ENCODE peak calls at places on chromosome 19, in nine cellular contexts. Q is heart left ventricle, D is hepatocyte, J is bronchial epithelial cell, N is fibroblast of the aortic adventitia, I is thoracic aorta, A is AG10803, R is left ventricle myocardium inferior, F is ascending aorta. K is an unnamed sample.

GRCh38 chr19:50695251-50696064 is 24.1 kb downstream of the SHANK1 start:
- DNase-seq in D (peak), Q (no peak), J (no peak), R (no peak), A (no peak), F (no peak), N (no peak), I (no peak), K (no peak)

GRCh38 chr19:56765107-56765506 is 75.4 kb downstream of the PEG3 start:
- DNase-seq in Q (peak), F (no peak), D (no peak), R (peak), I (no peak), A (no peak), J (no peak), N (no peak), K (no peak)

GRCh38 chr19:932647-933552 is 7.1 kb downstream of the ARID3A start:
- DNase-seq in N (peak), I (no peak), D (no peak), Q (peak), R (peak), A (peak), F (no peak), J (no peak), K (peak)

GRCh38 chr19:28242317-28242927 is 970.5 kb downstream of the UQCRFS1 start:
- DNase-seq in Q (no peak), F (no peak), R (no peak), A (peak), N (peak), I (no peak), D (peak), J (peak), K (peak)

GRCh38 chr19:10952809-10953208 is 8.0 kb upstream of the SMARCA4 start:
- DNase-seq in I (no peak), D (peak), A (no peak), F (no peak), J (peak), N (no peak), Q (no peak), R (no peak), K (no peak)

GRCh38 chr19:23116802-23117571 is at the start of gene ZNF730:
- DNase-seq in A (peak), N (peak), D (peak), J (peak), R (peak), I (no peak), F (no peak), Q (peak), K (peak)

GRCh38 chr19:8655340-8655709 is 24.9 kb downstream of the NFILZ start:
- DNase-seq in D (no peak), Q (no peak), R (no peak), I (no peak), F (no peak), J (no peak), A (no peak), N (no peak), K (no peak)

GRCh38 chr19:47697863-47698609 is 15.2 kb upstream of the EHD2 start:
- DNase-seq in Q (peak), A (peak), D (peak), J (peak), I (no peak), R (peak), F (no peak), N (peak), K (peak)

GRCh38 chr19:45632468-45633196 is 6.6 kb downstream of the EML2 start:
- DNase-seq in A (peak), J (peak), D (peak), Q (peak), R (peak), N (peak), I (peak), F (no peak), K (peak)

GRCh38 chr19:33578697-33579096 is 43.1 kb upstream of the CHST8 start:
- DNase-seq in A (no peak), Q (no peak), R (no peak), J (no peak), F (no peak), N (no peak), I (no peak), D (no peak), K (no peak)

GRCh38 chr19:6822311-6822670 is 49.8 kb downstream of the VAV1 start:
- DNase-seq in N (no peak), Q (no peak), F (no peak), D (no peak), J (no peak), R (no peak), A (no peak), I (no peak), K (no peak)

GRCh38 chr19:43525836-43526771 is 897 bp downstream of the ETHE1 start:
- DNase-seq in I (no peak), D (peak), R (peak), Q (no peak), N (peak), J (no peak), A (no peak), F (no peak), K (no peak)

GRCh38 chr19:11324079-11324661 is 15.3 kb downstream of the RAB3D start:
- DNase-seq in A (peak), F (peak), N (peak), Q (peak), I (peak), R (peak), D (peak), J (peak), K (peak)

GRCh38 chr19:7673995-7674667 is 2.8 kb upstream of the MCEMP1 start:
- DNase-seq in D (peak), N (peak), J (peak), I (no peak), Q (peak), R (peak), A (peak), F (peak), K (peak)

GRCh38 chr19:18591735-18592385 is 3.3 kb downstream of the REX1BD start:
- DNase-seq in A (peak), D (no peak), N (no peak), F (no peak), I (no peak), J (no peak), R (no peak), Q (no peak), K (no peak)

GRCh38 chr19:46639356-46640061 is 3.5 kb upstream of the GNG8 start:
- DNase-seq in D (peak), I (no peak), A (peak), F (peak), N (peak), Q (peak), R (peak), J (no peak), K (peak)

GRCh38 chr19:38425810-38426466 is at the start of gene RASGRP4:
- DNase-seq in D (no peak), F (no peak), I (no peak), J (no peak), N (no peak), Q (peak), R (peak), A (no peak), K (no peak)

GRCh38 chr19:19538767-19539166 is 702 bp downstream of the CILP2 start:
- DNase-seq in I (no peak), N (no peak), R (no peak), F (no peak), D (no peak), J (no peak), Q (no peak), A (no peak), K (no peak)

GRCh38 chr19:48417436-48417835 is 24.0 kb downstream of the GRIN2D start:
- DNase-seq in N (no peak), Q (no peak), I (no peak), D (no peak), J (no peak), A (no peak), F (no peak), R (no peak), K (no peak)

GRCh38 chr19:366205-366783 is 21.7 kb upstream of the MIER2 start:
- DNase-seq in Q (peak), A (no peak), I (no peak), N (no peak), J (no peak), R (no peak), D (no peak), F (no peak), K (no peak)

GRCh38 chr19:55838251-55838650 is 1.9 kb downstream of the NLRP4 start:
- DNase-seq in J (no peak), F (no peak), I (no peak), D (no peak), Q (no peak), R (no peak), N (no peak), A (no peak), K (no peak)

GRCh38 chr19:41701401-41702075 is 6.9 kb upstream of the CEACAM5 start:
- DNase-seq in R (no peak), J (no peak), I (no peak), F (no peak), A (no peak), D (no peak), Q (peak), N (no peak), K (no peak)

GRCh38 chr19:33849551-33850147 is 53.0 kb downstream of the KCTD15 start:
- DNase-seq in R (no peak), A (no peak), Q (no peak), F (no peak), J (no peak), N (no peak), I (no peak), D (no peak), K (no peak)

GRCh38 chr19:18290250-18291018 is 9.0 kb upstream of the JUND start:
- DNase-seq in Q (no peak), A (no peak), F (peak), D (no peak), R (peak), I (no peak), N (peak), J (no peak), K (no peak)

GRCh38 chr19:1062387-1063029 is 4.5 kb upstream of the ARHGAP45 start:
- DNase-seq in R (no peak), I (no peak), D (no peak), J (no peak), A (no peak), F (no peak), Q (no peak), N (no peak), K (no peak)

GRCh38 chr19:27744926-27745844 is 1467.8 kb downstream of the UQCRFS1 start:
- DNase-seq in N (no peak), D (no peak), I (no peak), F (no peak), A (peak), Q (no peak), R (no peak), J (no peak), K (no peak)

GRCh38 chr19:41689993-41690800 is 2.1 kb upstream of the CEACAM7 start:
- DNase-seq in Q (no peak), F (no peak), N (no peak), D (no peak), R (no peak), I (no peak), A (no peak), J (no peak), K (no peak)

GRCh38 chr19:5718032-5718578 is 1.8 kb downstream of the LONP1 start:
- DNase-seq in J (peak), D (no peak), A (peak), I (no peak), Q (no peak), N (peak), F (no peak), R (no peak), K (peak)

GRCh38 chr19:18613589-18614234 is 1.0 kb downstream of the TMEM59L start:
- DNase-seq in A (no peak), D (no peak), Q (no peak), F (no peak), I (no peak), N (no peak), R (no peak), J (no peak), K (no peak)

GRCh38 chr19:21092107-21092506 is 10.1 kb downstream of the ZNF714 start:
- DNase-seq in R (no peak), N (peak), F (no peak), A (peak), I (no peak), Q (no peak), J (no peak), D (peak), K (peak)

GRCh38 chr19:55870736-55871135 is 34.4 kb downstream of the NLRP4 start:
- DNase-seq in F (no peak), N (no peak), D (no peak), J (no peak), Q (no peak), A (no peak), I (no peak), R (no peak), K (no peak)

GRCh38 chr19:39553082-39553652 is 13.2 kb upstream of the EID2 start:
- DNase-seq in R (no peak), J (no peak), N (no peak), I (no peak), D (no peak), Q (no peak), A (no peak), F (no peak), K (no peak)

GRCh38 chr19:8592231-8593009 is 15.2 kb upstream of the MYO1F start:
- DNase-seq in D (peak), A (peak), Q (peak), J (no peak), N (peak), I (peak), R (peak), F (peak), K (peak)

GRCh38 chr19:33629826-33630375 is 8.1 kb downstream of the CHST8 start:
- DNase-seq in J (no peak), I (no peak), N (no peak), D (no peak), A (no peak), F (no peak), Q (no peak), R (no peak), K (no peak)

GRCh38 chr19:53195265-53195879 is 2.2 kb upstream of the ZNF665 start:
- DNase-seq in I (peak), R (peak), J (peak), N (peak), F (peak), Q (no peak), A (peak), D (peak), K (peak)
- TF ChIP-seq CTCF in I (peak), R (peak), J (peak), N (peak), F (peak), Q (peak), A (peak), D (peak), K (peak)

GRCh38 chr19:13001166-13001501 is 5.9 kb downstream of the NFIX start:
- DNase-seq in D (no peak), N (no peak), I (no peak), Q (no peak), F (no peak), A (no peak), J (no peak), R (no peak), K (no peak)

GRCh38 chr19:13004273-13004672 is 9.0 kb downstream of the NFIX start:
- DNase-seq in N (no peak), J (no peak), R (no peak), A (no peak), I (no peak), F (no peak), D (no peak), Q (no peak), K (no peak)

GRCh38 chr19:13001502-13002388 is 6.5 kb downstream of the NFIX start:
- DNase-seq in R (peak), J (no peak), N (peak), A (peak), F (no peak), Q (peak), D (peak), I (peak), K (no peak)

GRCh38 chr19:13002389-13002898 is 7.2 kb downstream of the NFIX start:
- DNase-seq in R (peak), J (no peak), D (no peak), N (no peak), Q (peak), F (no peak), A (no peak), I (no peak), K (no peak)

DNA sequence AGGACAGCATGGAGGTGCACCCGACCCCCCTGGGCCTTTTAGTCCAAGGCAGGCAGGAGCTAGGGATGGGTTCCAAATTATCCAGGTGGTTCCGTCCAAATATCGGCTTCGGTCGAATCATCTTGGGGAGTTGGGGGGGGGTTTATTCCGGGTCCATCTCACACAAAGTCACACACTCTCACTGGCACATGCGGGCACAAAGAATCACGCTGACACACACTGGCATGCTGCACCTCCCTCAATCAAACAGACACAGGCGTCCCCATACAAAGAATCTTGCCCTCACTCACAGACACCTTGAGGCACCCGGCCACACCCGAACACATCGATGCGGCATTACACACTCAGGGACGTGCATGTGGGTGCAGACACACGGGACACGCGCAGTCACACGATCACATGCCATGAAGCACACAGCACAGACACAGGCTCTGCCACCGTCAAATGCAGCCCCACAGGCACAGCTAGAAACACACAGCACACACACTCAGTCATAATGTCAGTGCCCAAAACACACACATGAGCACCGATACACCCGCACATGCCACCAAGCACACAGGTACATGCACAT is 7.8 kb downstream of the NFIX start:
- DNase-seq in J (no peak), R (no peak), D (no peak), A (no peak), N (no peak), I (no peak), F (no peak), Q (no peak), K (no peak)
- H3K4me3 ChIP-seq in J (no peak), R (peak), D (no peak), A (peak), N (peak), I (peak), F (peak), Q (peak), K (no peak)

GRCh38 chr19:29965529-29965928 is 23.5 kb downstream of the URI1 start:
- DNase-seq in F (no peak), R (no peak), N (peak), I (no peak), A (peak), J (peak), Q (no peak), D (no peak), K (peak)

GRCh38 chr19:29967623-29968022 is 25.6 kb downstream of the URI1 start:
- DNase-seq in A (peak), J (no peak), N (peak), D (no peak), Q (no peak), R (no peak), F (no peak), I (no peak), K (peak)

GRCh38 chr19:29964171-29964570 is 22.1 kb downstream of the URI1 start:
- DNase-seq in F (no peak), D (no peak), A (peak), N (no peak), I (no peak), R (no peak), J (no peak), Q (no peak), K (peak)

GRCh38 chr19:29963576-29963975 is 21.5 kb downstream of the URI1 start:
- DNase-seq in I (no peak), F (no peak), Q (no peak), R (no peak), D (no peak), N (no peak), J (no peak), A (no peak), K (no peak)

GRCh38 chr19:29966594-29967249 is 24.7 kb downstream of the URI1 start:
- DNase-seq in F (no peak), A (peak), Q (no peak), J (peak), D (no peak), N (peak), I (no peak), R (no peak), K (peak)
- TF ChIP-seq CTCF in F (no peak), A (peak), Q (no peak), J (peak), D (peak), N (peak), I (no peak), R (no peak), K (peak)

DNA sequence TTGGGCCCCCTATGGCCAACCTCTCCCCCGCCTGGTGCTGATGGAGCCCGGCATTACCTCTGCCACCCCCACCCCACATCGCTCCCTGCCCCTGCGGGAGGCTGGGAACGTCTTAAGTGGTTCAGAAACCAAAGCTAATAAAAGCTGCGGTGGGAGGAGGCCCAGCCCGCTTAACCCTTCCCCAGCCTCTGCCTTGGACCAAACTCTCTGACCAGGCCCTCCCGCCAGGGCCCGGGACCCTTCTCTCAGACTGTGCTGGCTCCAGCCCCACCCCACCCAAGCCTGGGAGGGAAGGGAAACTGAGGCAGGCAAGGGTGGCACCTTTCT is 22.1 kb downstream of the SMIM24 start:
- DNase-seq in N (no peak), I (no peak), A (no peak), Q (peak), F (no peak), J (no peak), R (no peak), D (peak), K (peak)
- H3K4me3 ChIP-seq in N (no peak), I (peak), A (no peak), Q (peak), F (peak), J (no peak), R (no peak), D (no peak), K (no peak)